ENCODE peak calls at places on chromosomes 5 and 9, in ten cellular contexts. B, E, G, H, C, Z, K, F, T and I are unnamed samples.

GRCh38 chr5:177402271-177403043 is 2.0 kb upstream of the PFN3 start:
- DNase-seq in B (no peak), E (peak), G (peak), H (peak), C (no peak), Z (peak), K (peak), F (no peak), T (peak), I (peak)

GRCh38 chr9:130956636-130957450 is 17.8 kb upstream of the FIBCD1 start:
- DNase-seq in B (peak), E (no peak), G (no peak), H (peak), C (no peak), Z (no peak), K (no peak), F (no peak), T (no peak), I (no peak)

GRCh38 chr5:38922199-38922598 is 76.4 kb downstream of the OSMR start:
- DNase-seq in B (no peak), E (peak), G (peak), H (peak), C (peak), Z (peak), K (peak), F (peak), T (peak), I (no peak)

GRCh38 chr9:118767571-118767970 is 601.7 kb downstream of the BRINP1 start:
- DNase-seq in B (no peak), E (no peak), G (no peak), H (no peak), C (no peak), Z (no peak), K (no peak), F (no peak), T (no peak), I (no peak)

GRCh38 chr9:20197976-20198685 is 409.3 kb upstream of the SLC24A2 start:
- DNase-seq in B (peak), E (no peak), G (no peak), H (no peak), C (no peak), Z (no peak), K (no peak), F (no peak), T (no peak), I (no peak)

GRCh38 chr5:147966326-147966725 is 60.0 kb upstream of the C5orf46 start:
- DNase-seq in B (no peak), E (no peak), G (no peak), H (no peak), C (no peak), Z (no peak), K (no peak), F (no peak), T (no peak), I (no peak)

GRCh38 chr5:130066644-130067043 is 162.4 kb downstream of the CHSY3 start:
- DNase-seq in B (no peak), E (no peak), G (no peak), H (peak), C (no peak), Z (no peak), K (no peak), F (no peak), T (no peak), I (no peak)

GRCh38 chr5:81209386-81209785 is 23.7 kb upstream of the CKMT2 start:
- DNase-seq in B (no peak), E (no peak), G (no peak), H (no peak), C (no peak), Z (no peak), K (no peak), F (no peak), T (no peak), I (no peak)

GRCh38 chr9:69027355-69028097 is 8.0 kb upstream of the FXN start:
- DNase-seq in B (peak), E (peak), G (peak), H (peak), C (peak), Z (peak), K (peak), F (no peak), T (peak), I (no peak)

GRCh38 chr5:167802755-167803431 is 488.6 kb upstream of the WWC1 start:
- DNase-seq in B (no peak), E (peak), G (peak), H (no peak), C (no peak), Z (peak), K (no peak), F (no peak), T (no peak), I (no peak)

GRCh38 chr9:97570899-97571298 is 62.3 kb downstream of the TSTD2 start:
- DNase-seq in B (peak), E (peak), G (no peak), H (no peak), C (peak), Z (no peak), K (peak), F (no peak), T (no peak), I (no peak)

GRCh38 chr9:135850737-135851136 is 56.6 kb downstream of the CAMSAP1 start:
- DNase-seq in B (no peak), E (peak), G (no peak), H (no peak), C (no peak), Z (no peak), K (no peak), F (no peak), T (no peak), I (peak)

GRCh38 chr9:127181315-127181580 is 58.8 kb upstream of the ANGPTL2 start:
- DNase-seq in B (no peak), E (no peak), G (no peak), H (no peak), C (no peak), Z (no peak), K (no peak), F (no peak), T (peak), I (no peak)

GRCh38 chr9:73515216-73515615 is 363.6 kb downstream of the ANXA1 start:
- DNase-seq in B (no peak), E (no peak), G (no peak), H (no peak), C (no peak), Z (no peak), K (no peak), F (no peak), T (no peak), I (no peak)

GRCh38 chr5:110840347-110840960 is 101.6 kb downstream of the SLC25A46 start:
- DNase-seq in B (no peak), E (peak), G (no peak), H (no peak), C (no peak), Z (peak), K (no peak), F (no peak), T (no peak), I (no peak)

GRCh38 chr5:96997265-96997859 is 61.5 kb downstream of the LNPEP start:
- DNase-seq in B (no peak), E (no peak), G (peak), H (peak), C (peak), Z (no peak), K (peak), F (no peak), T (peak), I (no peak)

GRCh38 chr9:127844821-127845359 is 9.6 kb downstream of the ENG start:
- DNase-seq in B (no peak), E (peak), G (no peak), H (no peak), C (no peak), Z (peak), K (peak), F (no peak), T (no peak), I (no peak)

GRCh38 chr5:168002116-168002515 is 289.3 kb upstream of the WWC1 start:
- DNase-seq in B (no peak), E (no peak), G (no peak), H (no peak), C (no peak), Z (no peak), K (no peak), F (no peak), T (no peak), I (no peak)

GRCh38 chr5:24998641-24999040 is 353.9 kb upstream of the CDH10 start:
- DNase-seq in B (no peak), E (no peak), G (no peak), H (no peak), C (no peak), Z (no peak), K (no peak), F (no peak), T (no peak), I (no peak)

GRCh38 chr9:136522354-136523237 is 23.3 kb downstream of the NOTCH1 start:
- DNase-seq in B (no peak), E (no peak), G (no peak), H (no peak), C (no peak), Z (no peak), K (no peak), F (no peak), T (no peak), I (no peak)

GRCh38 chr9:20028849-20029231 is 240.0 kb upstream of the SLC24A2 start:
- DNase-seq in B (no peak), E (no peak), G (no peak), H (no peak), C (no peak), Z (no peak), K (no peak), F (no peak), T (no peak), I (no peak)